ENCODE peak calls at places on chromosomes 13 and 19, in seven cellular contexts. One of them, this sample, is unnamed.

GRCh38 chr13:102117175-102117830 is 284.5 kb downstream of the FGF14 start:
- DNase-seq in CD8-positive, alpha-beta T cell: no peak
- DNase-seq in mammary epithelial cell: peak; percentile 87
- DNase-seq in neuronal stem cell: no peak
- DNase-seq in SJSA1: no peak
- DNase-seq in pancreas: no peak
- DNase-seq in effector memory CD4-positive, alpha-beta T cell: no peak
- DNase-seq in this sample: no peak

GRCh38 chr19:49546825-49547565 is 19.2 kb downstream of the RCN3 start:
- DNase-seq in CD8-positive, alpha-beta T cell: no peak
- DNase-seq in mammary epithelial cell: peak; percentile 72
- DNase-seq in neuronal stem cell: peak; percentile 93
- DNase-seq in SJSA1: peak; percentile 89
- DNase-seq in pancreas: peak; percentile 78
- DNase-seq in effector memory CD4-positive, alpha-beta T cell: peak; percentile 35
- DNase-seq in this sample: peak; percentile 79

GRCh38 chr19:16613841-16614240 is 14.2 kb downstream of the MED26 start:
- DNase-seq in CD8-positive, alpha-beta T cell: no peak
- DNase-seq in mammary epithelial cell: no peak
- DNase-seq in neuronal stem cell: no peak
- DNase-seq in SJSA1: no peak
- DNase-seq in pancreas: no peak
- DNase-seq in effector memory CD4-positive, alpha-beta T cell: no peak
- DNase-seq in this sample: no peak

GRCh38 chr13:111371720-111372119 is 51.3 kb downstream of the TEX29 start:
- DNase-seq in CD8-positive, alpha-beta T cell: no peak
- DNase-seq in mammary epithelial cell: no peak
- DNase-seq in neuronal stem cell: no peak
- DNase-seq in SJSA1: peak; percentile 45
- DNase-seq in pancreas: no peak
- DNase-seq in effector memory CD4-positive, alpha-beta T cell: no peak
- DNase-seq in this sample: no peak

GRCh38 chr19:7534531-7534980 is 961 bp upstream of the PNPLA6 start:
- DNase-seq in CD8-positive, alpha-beta T cell: peak; percentile 11
- DNase-seq in mammary epithelial cell: peak; percentile 36
- DNase-seq in neuronal stem cell: peak; percentile 83
- DNase-seq in SJSA1: peak; percentile 80
- DNase-seq in pancreas: peak; percentile 57
- DNase-seq in effector memory CD4-positive, alpha-beta T cell: no peak
- DNase-seq in this sample: peak; percentile 74

GRCh38 chr19:16161848-16162247 is 11.5 kb downstream of the CIB3 start:
- DNase-seq in CD8-positive, alpha-beta T cell: no peak
- DNase-seq in mammary epithelial cell: peak; percentile 96
- DNase-seq in neuronal stem cell: no peak
- DNase-seq in SJSA1: no peak
- DNase-seq in pancreas: no peak
- DNase-seq in effector memory CD4-positive, alpha-beta T cell: no peak
- DNase-seq in this sample: no peak

GRCh38 chr19:1177322-1178114 is 3.5 kb upstream of the SBNO2 start:
- DNase-seq in CD8-positive, alpha-beta T cell: no peak
- DNase-seq in mammary epithelial cell: peak; percentile 98
- DNase-seq in neuronal stem cell: no peak
- DNase-seq in SJSA1: peak; percentile 97
- DNase-seq in pancreas: no peak
- DNase-seq in effector memory CD4-positive, alpha-beta T cell: no peak
- DNase-seq in this sample: no peak

GRCh38 chr13:93226623-93227279 is at the start of gene GPC6:
- DNase-seq in CD8-positive, alpha-beta T cell: no peak
- DNase-seq in mammary epithelial cell: peak; percentile 93
- DNase-seq in neuronal stem cell: peak; percentile 89
- DNase-seq in SJSA1: peak; percentile 78
- DNase-seq in pancreas: peak; percentile 22
- DNase-seq in effector memory CD4-positive, alpha-beta T cell: no peak
- DNase-seq in this sample: no peak

GRCh38 chr19:31263317-31263716 is 85.9 kb downstream of the TSHZ3 start:
- DNase-seq in CD8-positive, alpha-beta T cell: no peak
- DNase-seq in mammary epithelial cell: no peak
- DNase-seq in neuronal stem cell: no peak
- DNase-seq in SJSA1: peak; percentile 41
- DNase-seq in pancreas: no peak
- DNase-seq in effector memory CD4-positive, alpha-beta T cell: no peak
- DNase-seq in this sample: no peak

GRCh38 chr19:55160128-55160985 is 2.8 kb upstream of the TNNI3 start:
- DNase-seq in CD8-positive, alpha-beta T cell: peak; percentile 69
- DNase-seq in mammary epithelial cell: peak; percentile 83
- DNase-seq in neuronal stem cell: peak; percentile 87
- DNase-seq in SJSA1: peak; percentile 91
- DNase-seq in pancreas: peak; percentile 87
- DNase-seq in effector memory CD4-positive, alpha-beta T cell: peak; percentile 72
- DNase-seq in this sample: peak; percentile 86

GRCh38 chr13:67353031-67353430 is 122.9 kb upstream of the PCDH9 start:
- DNase-seq in CD8-positive, alpha-beta T cell: no peak
- DNase-seq in mammary epithelial cell: no peak
- DNase-seq in neuronal stem cell: no peak
- DNase-seq in SJSA1: no peak
- DNase-seq in pancreas: no peak
- DNase-seq in effector memory CD4-positive, alpha-beta T cell: no peak
- DNase-seq in this sample: no peak

GRCh38 chr19:4369109-4369887 is 25.9 kb downstream of the MPND start:
- DNase-seq in CD8-positive, alpha-beta T cell: peak; percentile 54
- DNase-seq in mammary epithelial cell: peak; percentile 94
- DNase-seq in neuronal stem cell: no peak
- DNase-seq in SJSA1: peak; percentile 42
- DNase-seq in pancreas: peak; percentile 39
- DNase-seq in effector memory CD4-positive, alpha-beta T cell: peak; percentile 65
- DNase-seq in this sample: peak; percentile 70

GRCh38 chr19:36638862-36639510 is 27.7 kb downstream of the ZNF461 start:
- DNase-seq in CD8-positive, alpha-beta T cell: no peak
- DNase-seq in mammary epithelial cell: peak; percentile 0
- DNase-seq in neuronal stem cell: no peak
- DNase-seq in SJSA1: no peak
- DNase-seq in pancreas: no peak
- DNase-seq in effector memory CD4-positive, alpha-beta T cell: no peak
- DNase-seq in this sample: no peak

GRCh38 chr19:8209111-8209964 is at the start of gene CERS4:
- DNase-seq in CD8-positive, alpha-beta T cell: peak; percentile 69
- DNase-seq in mammary epithelial cell: no peak
- DNase-seq in neuronal stem cell: peak; percentile 82
- DNase-seq in SJSA1: no peak
- DNase-seq in pancreas: peak; percentile 84
- DNase-seq in effector memory CD4-positive, alpha-beta T cell: peak; percentile 77
- DNase-seq in this sample: peak; percentile 53

GRCh38 chr19:36916991-36917390 is 859 bp downstream of the ZNF568 start:
- DNase-seq in CD8-positive, alpha-beta T cell: no peak
- DNase-seq in mammary epithelial cell: peak; percentile 27
- DNase-seq in neuronal stem cell: peak; percentile 0
- DNase-seq in SJSA1: no peak
- DNase-seq in pancreas: no peak
- DNase-seq in effector memory CD4-positive, alpha-beta T cell: no peak
- DNase-seq in this sample: no peak

GRCh38 chr13:42272776-42273175 is 824 bp downstream of the AKAP11 start:
- DNase-seq in CD8-positive, alpha-beta T cell: no peak
- DNase-seq in mammary epithelial cell: no peak
- DNase-seq in neuronal stem cell: no peak
- DNase-seq in SJSA1: no peak
- DNase-seq in pancreas: no peak
- DNase-seq in effector memory CD4-positive, alpha-beta T cell: no peak
- DNase-seq in this sample: no peak

GRCh38 chr19:535017-535835 is 3.7 kb downstream of the CDC34 start:
- DNase-seq in CD8-positive, alpha-beta T cell: no peak
- DNase-seq in mammary epithelial cell: peak; percentile 48
- DNase-seq in neuronal stem cell: no peak
- DNase-seq in SJSA1: no peak
- DNase-seq in pancreas: peak; percentile 60
- DNase-seq in effector memory CD4-positive, alpha-beta T cell: no peak
- DNase-seq in this sample: no peak

GRCh38 chr13:48667136-48667535 is 13.4 kb downstream of the CYSLTR2 start:
- DNase-seq in CD8-positive, alpha-beta T cell: no peak
- DNase-seq in mammary epithelial cell: no peak
- DNase-seq in neuronal stem cell: no peak
- DNase-seq in SJSA1: no peak
- DNase-seq in pancreas: no peak
- DNase-seq in effector memory CD4-positive, alpha-beta T cell: no peak
- DNase-seq in this sample: no peak

GRCh38 chr19:23436318-23436717 is 41.0 kb upstream of the ZNF91 start:
- DNase-seq in CD8-positive, alpha-beta T cell: no peak
- DNase-seq in mammary epithelial cell: no peak
- DNase-seq in neuronal stem cell: no peak
- DNase-seq in SJSA1: no peak
- DNase-seq in pancreas: no peak
- DNase-seq in effector memory CD4-positive, alpha-beta T cell: no peak
- DNase-seq in this sample: no peak

GRCh38 chr13:99766641-99767045 is 204.9 kb downstream of the ZIC5 start:
- DNase-seq in CD8-positive, alpha-beta T cell: no peak
- DNase-seq in mammary epithelial cell: no peak
- DNase-seq in neuronal stem cell: no peak
- DNase-seq in SJSA1: peak; percentile 57
- DNase-seq in pancreas: no peak
- DNase-seq in effector memory CD4-positive, alpha-beta T cell: no peak
- DNase-seq in this sample: no peak

GRCh38 chr13:33796095-33796494 is 21.9 kb upstream of the RFC3 start:
- DNase-seq in CD8-positive, alpha-beta T cell: no peak
- DNase-seq in mammary epithelial cell: no peak
- DNase-seq in neuronal stem cell: no peak
- DNase-seq in SJSA1: no peak
- DNase-seq in pancreas: no peak
- DNase-seq in effector memory CD4-positive, alpha-beta T cell: no peak
- DNase-seq in this sample: no peak
- H3K27ac ChIP-seq in CD8-positive, alpha-beta T cell: no peak overlapping the region
- H3K27ac ChIP-seq in mammary epithelial cell: no peak overlapping the region
- H3K27ac ChIP-seq in neuronal stem cell: no peak overlapping the region
- H3K27ac ChIP-seq in SJSA1: no peak overlapping the region
- H3K27ac ChIP-seq in pancreas: no peak overlapping the region
- H3K27ac ChIP-seq in effector memory CD4-positive, alpha-beta T cell: no peak overlapping the region
- H3K27ac ChIP-seq in this sample: no peak overlapping the region

DNA sequence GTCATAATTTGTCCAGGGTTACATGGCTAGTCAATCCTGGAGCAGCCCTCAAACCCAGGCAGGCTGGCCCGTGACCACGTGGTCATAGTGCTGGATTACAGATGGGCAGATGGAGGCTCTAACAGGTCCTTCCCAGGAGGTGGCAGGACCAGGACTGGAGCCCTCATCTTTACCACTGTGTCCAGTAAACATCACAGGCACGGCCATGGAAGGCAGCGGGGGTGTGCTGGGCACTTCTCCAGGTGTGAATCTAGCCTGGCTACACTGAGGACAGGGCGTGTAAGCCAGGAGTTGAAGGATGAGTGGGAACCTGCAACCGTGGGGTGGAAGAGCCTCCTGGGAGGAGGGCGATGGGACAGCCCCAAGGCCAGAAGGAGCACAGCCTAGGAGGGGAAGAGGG is 6.1 kb downstream of the CIC start:
- DNase-seq in CD8-positive, alpha-beta T cell: no peak
- DNase-seq in mammary epithelial cell: no peak
- DNase-seq in neuronal stem cell: no peak
- DNase-seq in SJSA1: no peak
- DNase-seq in pancreas: peak; percentile 22
- DNase-seq in effector memory CD4-positive, alpha-beta T cell: no peak
- DNase-seq in this sample: no peak
- H3K4me1 ChIP-seq in CD8-positive, alpha-beta T cell: peaks cover 52% of the 10 kb centered on the region
- H3K4me1 ChIP-seq in mammary epithelial cell: peaks cover 76% of the 10 kb centered on the region
- H3K4me1 ChIP-seq in neuronal stem cell: peaks cover 12% of the 10 kb centered on the region
- H3K4me1 ChIP-seq in SJSA1: peaks cover 23% of the 10 kb centered on the region
- H3K4me1 ChIP-seq in pancreas: peaks cover 42% of the 10 kb centered on the region
- H3K4me1 ChIP-seq in effector memory CD4-positive, alpha-beta T cell: peaks cover 31% of the 10 kb centered on the region
- H3K4me1 ChIP-seq in this sample: peaks cover 42% of the 10 kb centered on the region

GRCh38 chr13:112890316-112891131 is 78.5 kb upstream of the MCF2L start:
- DNase-seq in CD8-positive, alpha-beta T cell: no peak
- DNase-seq in mammary epithelial cell: no peak
- DNase-seq in neuronal stem cell: no peak
- DNase-seq in SJSA1: no peak
- DNase-seq in pancreas: no peak
- DNase-seq in effector memory CD4-positive, alpha-beta T cell: no peak
- DNase-seq in this sample: no peak

GRCh38 chr13:112888238-112889111 is 80.5 kb upstream of the MCF2L start:
- DNase-seq in CD8-positive, alpha-beta T cell: no peak
- DNase-seq in mammary epithelial cell: no peak
- DNase-seq in neuronal stem cell: no peak
- DNase-seq in SJSA1: no peak
- DNase-seq in pancreas: no peak
- DNase-seq in effector memory CD4-positive, alpha-beta T cell: no peak
- DNase-seq in this sample: peak; percentile 26

GRCh38 chr13:112887557-112887991 is 81.4 kb upstream of the MCF2L start:
- DNase-seq in CD8-positive, alpha-beta T cell: no peak
- DNase-seq in mammary epithelial cell: no peak
- DNase-seq in neuronal stem cell: no peak
- DNase-seq in SJSA1: no peak
- DNase-seq in pancreas: no peak
- DNase-seq in effector memory CD4-positive, alpha-beta T cell: no peak
- DNase-seq in this sample: no peak

GRCh38 chr13:112891477-112892401 is 77.3 kb upstream of the MCF2L start:
- DNase-seq in CD8-positive, alpha-beta T cell: no peak
- DNase-seq in mammary epithelial cell: no peak
- DNase-seq in neuronal stem cell: peak; percentile 76
- DNase-seq in SJSA1: no peak
- DNase-seq in pancreas: no peak
- DNase-seq in effector memory CD4-positive, alpha-beta T cell: no peak
- DNase-seq in this sample: peak; percentile 25

GRCh38 chr13:112889351-112890290 is 79.4 kb upstream of the MCF2L start:
- DNase-seq in CD8-positive, alpha-beta T cell: no peak
- DNase-seq in mammary epithelial cell: no peak
- DNase-seq in neuronal stem cell: no peak
- DNase-seq in SJSA1: no peak
- DNase-seq in pancreas: no peak
- DNase-seq in effector memory CD4-positive, alpha-beta T cell: no peak
- DNase-seq in this sample: no peak
- H3K27me3 ChIP-seq in CD8-positive, alpha-beta T cell: no peaks in the 10 kb centered on the region
- H3K27me3 ChIP-seq in mammary epithelial cell: peaks cover 3% of the 10 kb centered on the region
- H3K27me3 ChIP-seq in neuronal stem cell: peaks cover 7% of the 10 kb centered on the region
- H3K27me3 ChIP-seq in SJSA1: peaks cover 39% of the 10 kb centered on the region
- H3K27me3 ChIP-seq in pancreas: no peaks in the 10 kb centered on the region
- H3K27me3 ChIP-seq in effector memory CD4-positive, alpha-beta T cell: peaks cover 2% of the 10 kb centered on the region
- H3K27me3 ChIP-seq in this sample: no peaks in the 10 kb centered on the region

DNA sequence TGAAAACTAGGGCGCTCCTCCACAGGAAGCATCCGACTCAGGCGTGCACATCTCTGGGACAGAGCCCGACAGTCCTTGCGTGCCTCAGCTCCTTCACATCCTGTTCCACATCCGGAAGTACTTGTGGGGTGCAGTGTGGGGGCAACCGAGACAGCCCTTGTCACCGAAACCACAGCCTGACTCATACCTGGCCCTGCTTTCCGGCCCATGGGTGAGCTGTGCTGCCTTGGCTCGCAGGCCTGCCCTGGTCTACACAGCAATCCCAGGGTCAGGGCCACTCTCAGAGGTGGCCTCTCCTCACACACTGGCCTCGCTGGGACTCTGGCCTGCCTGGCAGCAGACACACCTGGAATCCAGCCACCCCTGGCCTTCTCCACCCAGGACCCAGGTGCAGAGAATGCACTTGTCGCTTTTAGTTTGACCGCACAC is 100.4 kb downstream of the STK24 start:
- DNase-seq in CD8-positive, alpha-beta T cell: peak; percentile 79
- DNase-seq in mammary epithelial cell: peak; percentile 90
- DNase-seq in neuronal stem cell: no peak
- DNase-seq in SJSA1: peak; percentile 98
- DNase-seq in pancreas: peak; percentile 49
- DNase-seq in effector memory CD4-positive, alpha-beta T cell: peak; percentile 89
- DNase-seq in this sample: no peak
- H3K27ac ChIP-seq in CD8-positive, alpha-beta T cell: peak overlapping the region; percentile 44
- H3K27ac ChIP-seq in mammary epithelial cell: peak overlapping the region; percentile 63
- H3K27ac ChIP-seq in neuronal stem cell: peak overlapping the region; percentile 13
- H3K27ac ChIP-seq in SJSA1: peak overlapping the region; percentile 58
- H3K27ac ChIP-seq in pancreas: peak overlapping the region; percentile 18
- H3K27ac ChIP-seq in effector memory CD4-positive, alpha-beta T cell: peak overlapping the region; percentile 82
- H3K27ac ChIP-seq in this sample: peak overlapping the region; percentile 44

This sample was measured in heart left ventricle.